ENCODE peak calls at places on chromosomes 16 and 17, in four cellular contexts. R is K562, Y is GM12878, M is H1. S is an unnamed sample.

GRCh38 chr17:29078183-29079045 is 35.5 kb downstream of the PIPOX start:
- DNase-seq in R (no peak), Y (no peak), M (no peak), S (no peak)

GRCh38 chr17:38815576-38816193 is 9.4 kb downstream of the CWC25 start:
- DNase-seq in R (no peak), Y (no peak), M (no peak), S (no peak)

GRCh38 chr16:1615761-1616160 is 3.6 kb downstream of the CRAMP1 start:
- DNase-seq in R (no peak), Y (no peak), M (no peak), S (no peak)

GRCh38 chr17:80105762-80106161 is 4.4 kb downstream of the GAA start:
- DNase-seq in R (peak), Y (no peak), M (no peak), S (peak)

GRCh38 chr16:66391726-66392670 is 25.5 kb downstream of the CDH5 start:
- DNase-seq in R (no peak), Y (no peak), M (no peak), S (no peak)

GRCh38 chr17:76645481-76645880 is 1.9 kb upstream of the ST6GALNAC1 start:
- DNase-seq in R (no peak), Y (no peak), M (no peak), S (no peak)

GRCh38 chr17:8836821-8837426 is 30.6 kb downstream of the PIK3R6 start:
- DNase-seq in R (no peak), Y (no peak), M (peak), S (no peak)

GRCh38 chr16:10971560-10971961 is 27.2 kb downstream of the CLEC16A start:
- DNase-seq in R (peak), Y (no peak), M (no peak), S (peak)

GRCh38 chr16:12587170-12587569 is 216.5 kb downstream of the CPPED1 start:
- DNase-seq in R (no peak), Y (no peak), M (no peak), S (no peak)

GRCh38 chr16:74713325-74713724 is 12.7 kb upstream of the MLKL start:
- DNase-seq in R (no peak), Y (no peak), M (no peak), S (peak)

GRCh38 chr16:74710401-74710800 is 9.7 kb upstream of the MLKL start:
- DNase-seq in R (no peak), Y (no peak), M (no peak), S (no peak)

GRCh38 chr16:74713876-74714275 is 13.2 kb upstream of the MLKL start:
- DNase-seq in R (no peak), Y (no peak), M (no peak), S (peak)

GRCh38 chr16:74711938-74712337 is 11.3 kb upstream of the MLKL start:
- DNase-seq in R (no peak), Y (no peak), M (no peak), S (no peak)

GRCh38 chr16:74709477-74709877 is 8.8 kb upstream of the MLKL start:
- DNase-seq in R (peak), Y (no peak), M (peak), S (peak)
- TF ChIP-seq NRF1 in R (no peak), Y (no peak), M (no peak), S (no peak)

DNA sequence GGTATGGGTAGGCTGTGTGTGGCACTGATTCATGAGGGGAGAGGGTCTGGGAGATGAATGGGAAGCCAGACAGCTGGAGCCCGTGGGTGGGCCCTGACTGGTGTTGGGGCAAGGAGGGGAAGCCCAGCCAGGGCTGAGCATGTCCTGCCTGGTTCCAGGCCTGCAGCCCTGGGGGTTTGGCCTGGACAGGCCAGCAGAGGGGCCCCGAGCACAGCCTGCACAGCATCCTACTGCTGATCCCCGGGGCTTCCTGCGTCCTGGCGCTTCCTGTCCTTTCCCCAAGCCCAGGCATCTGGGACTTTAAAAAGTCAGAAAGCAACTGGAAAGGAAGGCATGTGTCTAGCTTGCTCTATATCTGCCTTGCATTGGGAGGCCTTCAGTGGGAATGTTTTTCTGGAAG is 4.6 kb upstream of the MVD start:
- DNase-seq in R (no peak), Y (no peak), M (no peak), S (peak)
- TF ChIP-seq NRF1 in R (no peak), Y (no peak), M (no peak), S (no peak)

GRCh38 chr17:63196772-63197335 is 230.8 kb downstream of the TANC2 start:
- DNase-seq in R (no peak), Y (no peak), M (no peak), S (no peak)

GRCh38 chr17:63191610-63192009 is 225.6 kb downstream of the TANC2 start:
- DNase-seq in R (no peak), Y (no peak), M (no peak), S (no peak)

GRCh38 chr17:63189930-63190329 is 223.9 kb downstream of the TANC2 start:
- DNase-seq in R (no peak), Y (no peak), M (no peak), S (no peak)

GRCh38 chr17:63190821-63191220 is 224.8 kb downstream of the TANC2 start:
- DNase-seq in R (no peak), Y (no peak), M (no peak), S (no peak)

GRCh38 chr17:63193827-63194226 is 227.8 kb downstream of the TANC2 start:
- DNase-seq in R (no peak), Y (no peak), M (no peak), S (no peak)
- TF ChIP-seq NRF1 in R (no peak), Y (no peak), M (no peak), S (no peak)

DNA sequence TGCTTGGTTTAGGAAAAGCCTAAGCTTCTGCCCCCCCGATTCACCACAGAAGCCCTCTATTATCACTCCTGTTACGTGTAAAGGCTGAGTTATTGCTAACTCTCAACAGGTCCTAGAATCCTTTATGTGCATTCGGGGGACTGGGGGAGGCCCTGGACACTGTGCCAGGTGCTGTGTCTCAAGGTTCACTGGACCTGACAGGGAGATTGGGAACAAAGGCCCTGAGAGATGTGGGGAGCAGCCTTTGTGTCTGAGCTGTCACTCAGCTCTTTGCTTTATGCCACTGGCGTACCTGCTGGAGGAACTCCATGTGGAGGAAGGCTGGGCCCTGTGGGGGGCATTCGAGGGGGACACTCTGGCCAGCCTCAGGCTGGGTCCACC is 65.9 kb downstream of the METRNL start:
- DNase-seq in R (peak), Y (no peak), M (no peak), S (no peak)
- TF ChIP-seq NRF1 in R (no peak), Y (no peak), M (no peak), S (no peak)

GRCh38 chr17:45440161-45440859 is 7.6 kb upstream of the ARHGAP27 start:
- DNase-seq in R (no peak), Y (no peak), M (no peak), S (no peak)
- TF ChIP-seq NRF1 in R (no peak), Y (no peak), M (no peak), S (no peak)

DNA sequence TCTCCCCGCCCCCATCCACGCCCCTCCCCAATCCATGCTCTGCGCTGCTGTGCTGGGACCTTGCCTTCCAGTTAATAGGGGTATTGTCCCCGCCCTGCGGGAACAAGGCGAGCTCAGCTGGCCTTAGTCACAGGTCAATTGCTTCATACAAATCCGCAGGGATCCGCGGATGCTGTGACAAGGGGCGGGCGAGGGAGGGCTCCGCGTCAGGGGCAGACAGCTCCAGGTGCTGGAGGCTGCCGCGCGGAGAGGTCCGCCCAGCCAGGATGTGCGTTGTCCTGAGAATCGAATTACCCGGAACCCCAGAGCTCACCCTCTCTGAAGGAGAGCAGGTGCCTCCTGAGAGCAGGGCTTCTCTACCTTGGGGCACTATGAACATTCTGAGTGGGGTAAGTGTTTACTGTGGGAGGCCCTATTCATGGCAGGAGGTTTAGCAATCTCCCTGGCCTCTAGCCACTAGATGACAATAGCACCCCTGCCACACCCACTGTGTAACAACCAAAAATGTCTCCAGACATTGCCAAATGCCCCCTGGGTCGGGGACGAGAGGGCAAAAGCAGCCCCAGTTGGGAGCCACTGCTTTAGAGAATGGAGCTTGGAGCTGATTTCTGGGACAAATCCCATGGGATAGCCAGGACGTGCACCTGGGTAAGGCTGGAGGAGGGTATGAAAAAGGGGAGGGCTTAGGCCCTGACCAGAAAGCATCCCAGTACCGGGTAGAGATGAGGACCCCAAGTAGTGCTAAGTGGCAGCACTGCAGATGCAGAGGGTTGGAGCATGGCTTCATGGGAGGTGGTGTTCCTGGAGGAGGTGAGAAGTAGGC is 138.2 kb downstream of the CYLD start:
- DNase-seq in R (no peak), Y (no peak), M (peak), S (no peak)
- TF ChIP-seq NRF1 in R (no peak), Y (no peak), M (no peak), S (no peak)

GRCh38 chr16:59296888-59297287 is 562.8 kb upstream of the GOT2 start:
- DNase-seq in R (no peak), Y (no peak), M (no peak), S (no peak)
- TF ChIP-seq NRF1 in R (no peak), Y (no peak), M (no peak), S (no peak)